ENCODE peak calls at places on chromosomes 5 and 9, in five cellular contexts. S is D341Med, T is cardiac muscle cell, Q is NCI-H774, X is BE2C. E is an unnamed sample.
A peak's percentile ranks its signal among the peaks of the same experiment; 100 is the strongest.

GRCh38 chr5:122156724-122157325 is 27.5 kb downstream of the ZNF474 start:
- DNase-seq in S (peak; percentile 48), T (peak; percentile 23), Q (no peak), X (peak; percentile 25), E (peak; percentile 88)

GRCh38 chr9:14251146-14252071 is 62.5 kb downstream of the NFIB start:
- DNase-seq in S (peak; percentile 55), T (no peak), Q (peak; percentile 85), X (peak; percentile 37), E (no peak)

GRCh38 chr5:142984016-142984415 is 213.8 kb downstream of the ARHGAP26 start:
- DNase-seq in S (no peak), T (no peak), Q (no peak), X (no peak), E (no peak)

GRCh38 chr5:178429156-178429468 is 161.1 kb downstream of the COL23A1 start:
- DNase-seq in S (no peak), T (no peak), Q (no peak), X (no peak), E (no peak)

GRCh38 chr9:14584571-14584970 is 108.7 kb downstream of the ZDHHC21 start:
- DNase-seq in S (no peak), T (no peak), Q (peak; percentile 18), X (no peak), E (no peak)

GRCh38 chr9:107809859-107810492 is 320.4 kb upstream of the KLF4 start:
- DNase-seq in S (no peak), T (no peak), Q (no peak), X (no peak), E (no peak)

GRCh38 chr5:80668016-80668969 is 13.5 kb upstream of the DHFR start:
- DNase-seq in S (no peak), T (no peak), Q (no peak), X (no peak), E (no peak)

GRCh38 chr9:89633404-89633803 is 28.6 kb downstream of the GADD45G start:
- DNase-seq in S (no peak), T (no peak), Q (no peak), X (no peak), E (no peak)

GRCh38 chr5:98905857-98906688 is 22.7 kb downstream of the CHD1 start:
- DNase-seq in S (no peak), T (peak; percentile 31), Q (peak; percentile 15), X (no peak), E (peak; percentile 50)

GRCh38 chr5:67465556-67466206 is 269.1 kb upstream of the CD180 start:
- DNase-seq in S (no peak), T (no peak), Q (no peak), X (no peak), E (no peak)

GRCh38 chr5:167763772-167764171 is 527.7 kb upstream of the WWC1 start:
- DNase-seq in S (no peak), T (no peak), Q (no peak), X (no peak), E (peak; percentile 38)

E was measured in NCI-H82.